ENCODE peak calls at places on chromosomes 1 and 21, in nine cellular contexts. C, T, U, Y, D, F, S, M and W are unnamed samples.

GRCh38 chr1:178417858-178418257 is 78.9 kb downstream of the CLEC20A start:
- DNase-seq in C (no peak), T (peak), U (no peak), Y (no peak), D (no peak), F (no peak), S (no peak), M (peak), W (no peak)

GRCh38 chr1:9438431-9439073 is 100.7 kb upstream of the SLC25A33 start:
- DNase-seq in C (peak), T (peak), U (peak), Y (no peak), D (peak), F (no peak), S (peak), M (peak), W (no peak)

GRCh38 chr1:170510163-170510562 is 21.8 kb upstream of the GORAB start:
- DNase-seq in C (no peak), T (peak), U (no peak), Y (no peak), D (no peak), F (no peak), S (no peak), M (no peak), W (no peak)

GRCh38 chr1:151994956-151995355 is 1.3 kb upstream of the S100A10 start:
- DNase-seq in C (peak), T (peak), U (no peak), Y (no peak), D (no peak), F (no peak), S (no peak), M (peak), W (no peak)

GRCh38 chr1:47972864-47973437 is 24.2 kb downstream of the TRABD2B start:
- DNase-seq in C (no peak), T (no peak), U (no peak), Y (peak), D (no peak), F (no peak), S (no peak), M (no peak), W (no peak)

GRCh38 chr1:15616704-15617172 is 520 bp upstream of the DDI2 start:
- DNase-seq in C (no peak), T (peak), U (peak), Y (no peak), D (no peak), F (no peak), S (no peak), M (no peak), W (no peak)

GRCh38 chr1:230429072-230429735 is 3.1 kb upstream of the PGBD5 start:
- DNase-seq in C (no peak), T (no peak), U (no peak), Y (no peak), D (no peak), F (no peak), S (no peak), M (no peak), W (no peak)

GRCh38 chr21:25838809-25839208 is 104.0 kb downstream of the GABPA start:
- DNase-seq in C (no peak), T (peak), U (no peak), Y (no peak), D (no peak), F (no peak), S (no peak), M (no peak), W (no peak)

GRCh38 chr1:156549390-156549789 is 23.0 kb downstream of the IQGAP3 start:
- DNase-seq in C (no peak), T (no peak), U (no peak), Y (no peak), D (no peak), F (no peak), S (no peak), M (no peak), W (no peak)
- TF ChIP-seq CTCF in C (no peak), T (no peak), U (no peak), Y (peak), D (no peak), F (no peak), S (no peak), M (no peak), W (no peak)

GRCh38 chr1:24548070-24548469 is 7.8 kb upstream of the NCMAP start:
- DNase-seq in C (no peak), T (no peak), U (no peak), Y (no peak), D (no peak), F (no peak), S (no peak), M (no peak), W (no peak)
- H3K4me3 ChIP-seq in C (no peak), T (no peak), U (no peak), Y (no peak), D (no peak), F (no peak), S (no peak), M (no peak), W (no peak)

GRCh38 chr1:198908995-198909394 is 270.2 kb downstream of the PTPRC start:
- DNase-seq in C (no peak), T (no peak), U (no peak), Y (no peak), D (no peak), F (no peak), S (no peak), M (no peak), W (no peak)

GRCh38 chr1:198906739-198907422 is 268.0 kb downstream of the PTPRC start:
- DNase-seq in C (no peak), T (no peak), U (no peak), Y (no peak), D (no peak), F (no peak), S (no peak), M (no peak), W (no peak)

GRCh38 chr1:198904356-198904755 is 265.5 kb downstream of the PTPRC start:
- DNase-seq in C (no peak), T (peak), U (no peak), Y (no peak), D (no peak), F (no peak), S (no peak), M (no peak), W (no peak)

GRCh38 chr1:198909973-198910372 is 271.1 kb downstream of the PTPRC start:
- DNase-seq in C (no peak), T (peak), U (no peak), Y (no peak), D (no peak), F (no peak), S (no peak), M (no peak), W (no peak)

GRCh38 chr1:198907423-198907746 is 268.5 kb downstream of the PTPRC start:
- DNase-seq in C (no peak), T (no peak), U (no peak), Y (no peak), D (no peak), F (no peak), S (no peak), M (no peak), W (no peak)
- H3K27ac ChIP-seq in C (no peak), T (no peak), U (no peak), Y (no peak), D (no peak), F (peak), S (no peak), M (peak), W (no peak)

DNA sequence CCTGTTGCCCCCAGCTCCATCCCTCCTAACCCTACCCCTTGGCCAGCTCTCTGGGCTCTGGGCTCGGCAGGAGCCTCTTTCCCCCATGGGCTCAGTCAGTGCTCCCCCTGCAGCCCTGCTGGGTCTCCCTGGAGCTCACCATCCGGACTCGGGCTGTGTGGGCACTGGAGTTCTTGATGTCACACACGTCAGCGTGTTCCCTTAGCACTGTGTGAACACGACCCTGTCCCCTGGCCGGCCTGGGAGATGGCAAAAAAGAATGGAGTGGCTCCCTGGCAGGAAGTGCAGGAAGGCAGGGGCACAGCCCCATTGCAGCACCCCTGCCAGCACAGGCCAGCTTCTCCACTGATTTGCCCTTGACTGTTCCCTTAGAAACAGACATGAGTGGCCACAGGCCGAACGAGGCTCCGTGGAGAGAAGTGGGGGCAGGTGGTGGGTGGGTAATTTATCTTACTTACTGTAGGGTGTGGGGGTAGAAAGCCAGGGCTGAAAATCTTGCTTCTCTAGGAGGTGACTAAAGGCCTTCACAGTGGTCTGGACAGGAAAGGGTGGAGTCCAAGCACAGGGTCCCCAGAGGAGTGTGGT is 381.8 kb upstream of the VAMP3 start:
- DNase-seq in C (no peak), T (peak), U (no peak), Y (peak), D (no peak), F (no peak), S (no peak), M (no peak), W (no peak)
- TF ChIP-seq CTCF in C (no peak), T (no peak), U (no peak), Y (no peak), D (no peak), F (no peak), S (no peak), M (no peak), W (no peak)

GRCh38 chr1:32925360-32926142 is 24.4 kb upstream of the TMEM54 start:
- DNase-seq in C (no peak), T (no peak), U (peak), Y (peak), D (peak), F (no peak), S (peak), M (no peak), W (no peak)
- H3K4me3 ChIP-seq in C (no peak), T (no peak), U (no peak), Y (peak), D (no peak), F (no peak), S (no peak), M (no peak), W (peak)